ENCODE peak calls at places on chromosomes 6 and 20, in nine cellular contexts. One of them, this sample, is unnamed.

GRCh38 chr20:41969656-41970055 is 351.5 kb upstream of the CHD6 start:
- DNase-seq in transverse colon: no peak
- DNase-seq in RWPE1: no peak
- DNase-seq in brain microvascular endothelial cell: no peak
- DNase-seq in uterus: no peak
- DNase-seq in AG10803: no peak
- DNase-seq in NB4: no peak
- DNase-seq in left lung: no peak
- DNase-seq in A673: no peak
- DNase-seq in this sample: no peak

GRCh38 chr6:139029470-139030210 is 1.1 kb downstream of the ABRACL start:
- DNase-seq in transverse colon: peak
- DNase-seq in RWPE1: peak
- DNase-seq in brain microvascular endothelial cell: peak
- DNase-seq in uterus: peak
- DNase-seq in AG10803: peak
- DNase-seq in NB4: peak
- DNase-seq in left lung: peak
- DNase-seq in A673: peak
- DNase-seq in this sample: no peak

GRCh38 chr6:119896806-119897205 is 547.2 kb upstream of the MAN1A1 start:
- DNase-seq in transverse colon: no peak
- DNase-seq in RWPE1: no peak
- DNase-seq in brain microvascular endothelial cell: no peak
- DNase-seq in uterus: no peak
- DNase-seq in AG10803: no peak
- DNase-seq in NB4: no peak
- DNase-seq in left lung: no peak
- DNase-seq in A673: no peak
- DNase-seq in this sample: no peak

GRCh38 chr20:4726710-4727391 is 5.1 kb downstream of the PRND start:
- DNase-seq in transverse colon: peak
- DNase-seq in RWPE1: peak
- DNase-seq in brain microvascular endothelial cell: peak
- DNase-seq in uterus: no peak
- DNase-seq in AG10803: peak
- DNase-seq in NB4: peak
- DNase-seq in left lung: peak
- DNase-seq in A673: peak
- DNase-seq in this sample: peak

GRCh38 chr6:168388641-168389633 is 52.0 kb upstream of the SMOC2 start:
- DNase-seq in transverse colon: no peak
- DNase-seq in RWPE1: no peak
- DNase-seq in brain microvascular endothelial cell: no peak
- DNase-seq in uterus: no peak
- DNase-seq in AG10803: no peak
- DNase-seq in NB4: no peak
- DNase-seq in left lung: no peak
- DNase-seq in A673: no peak
- DNase-seq in this sample: no peak

GRCh38 chr20:62805365-62805710 is 703 bp downstream of the OGFR start:
- DNase-seq in transverse colon: no peak
- DNase-seq in RWPE1: no peak
- DNase-seq in brain microvascular endothelial cell: no peak
- DNase-seq in uterus: no peak
- DNase-seq in AG10803: no peak
- DNase-seq in NB4: peak
- DNase-seq in left lung: no peak
- DNase-seq in A673: peak
- DNase-seq in this sample: no peak

GRCh38 chr6:81878479-81878878 is 126.0 kb upstream of the TENT5A start:
- DNase-seq in transverse colon: no peak
- DNase-seq in RWPE1: no peak
- DNase-seq in brain microvascular endothelial cell: no peak
- DNase-seq in uterus: no peak
- DNase-seq in AG10803: no peak
- DNase-seq in NB4: no peak
- DNase-seq in left lung: no peak
- DNase-seq in A673: no peak
- DNase-seq in this sample: no peak

GRCh38 chr6:161271343-161272019 is 2.4 kb downstream of the AGPAT4 start:
- DNase-seq in transverse colon: no peak
- DNase-seq in RWPE1: no peak
- DNase-seq in brain microvascular endothelial cell: no peak
- DNase-seq in uterus: no peak
- DNase-seq in AG10803: no peak
- DNase-seq in NB4: peak
- DNase-seq in left lung: no peak
- DNase-seq in A673: no peak
- DNase-seq in this sample: no peak

GRCh38 chr6:113997106-113997505 is 26.2 kb upstream of the HDAC2 start:
- DNase-seq in transverse colon: no peak
- DNase-seq in RWPE1: peak
- DNase-seq in brain microvascular endothelial cell: peak
- DNase-seq in uterus: no peak
- DNase-seq in AG10803: peak
- DNase-seq in NB4: no peak
- DNase-seq in left lung: no peak
- DNase-seq in A673: no peak
- DNase-seq in this sample: peak

GRCh38 chr20:56968386-56969048 is 297.9 kb downstream of the BMP7 start:
- DNase-seq in transverse colon: no peak
- DNase-seq in RWPE1: no peak
- DNase-seq in brain microvascular endothelial cell: no peak
- DNase-seq in uterus: no peak
- DNase-seq in AG10803: no peak
- DNase-seq in NB4: no peak
- DNase-seq in left lung: no peak
- DNase-seq in A673: no peak
- DNase-seq in this sample: no peak

GRCh38 chr20:1087311-1087710 is 31.1 kb upstream of the PSMF1 start:
- DNase-seq in transverse colon: no peak
- DNase-seq in RWPE1: no peak
- DNase-seq in brain microvascular endothelial cell: no peak
- DNase-seq in uterus: no peak
- DNase-seq in AG10803: no peak
- DNase-seq in NB4: no peak
- DNase-seq in left lung: no peak
- DNase-seq in A673: no peak
- DNase-seq in this sample: no peak

GRCh38 chr20:19785173-19785799 is 27.2 kb downstream of the RIN2 start:
- DNase-seq in transverse colon: no peak
- DNase-seq in RWPE1: no peak
- DNase-seq in brain microvascular endothelial cell: no peak
- DNase-seq in uterus: no peak
- DNase-seq in AG10803: peak
- DNase-seq in NB4: no peak
- DNase-seq in left lung: no peak
- DNase-seq in A673: no peak
- DNase-seq in this sample: peak
- TF ChIP-seq CTCF in transverse colon: no peak
- TF ChIP-seq CTCF in RWPE1: peak
- TF ChIP-seq CTCF in brain microvascular endothelial cell: no peak
- TF ChIP-seq CTCF in uterus: no peak
- TF ChIP-seq CTCF in AG10803: peak
- TF ChIP-seq CTCF in NB4: no peak
- TF ChIP-seq CTCF in left lung: no peak
- TF ChIP-seq CTCF in A673: no peak
- TF ChIP-seq CTCF in this sample: no peak

DNA sequence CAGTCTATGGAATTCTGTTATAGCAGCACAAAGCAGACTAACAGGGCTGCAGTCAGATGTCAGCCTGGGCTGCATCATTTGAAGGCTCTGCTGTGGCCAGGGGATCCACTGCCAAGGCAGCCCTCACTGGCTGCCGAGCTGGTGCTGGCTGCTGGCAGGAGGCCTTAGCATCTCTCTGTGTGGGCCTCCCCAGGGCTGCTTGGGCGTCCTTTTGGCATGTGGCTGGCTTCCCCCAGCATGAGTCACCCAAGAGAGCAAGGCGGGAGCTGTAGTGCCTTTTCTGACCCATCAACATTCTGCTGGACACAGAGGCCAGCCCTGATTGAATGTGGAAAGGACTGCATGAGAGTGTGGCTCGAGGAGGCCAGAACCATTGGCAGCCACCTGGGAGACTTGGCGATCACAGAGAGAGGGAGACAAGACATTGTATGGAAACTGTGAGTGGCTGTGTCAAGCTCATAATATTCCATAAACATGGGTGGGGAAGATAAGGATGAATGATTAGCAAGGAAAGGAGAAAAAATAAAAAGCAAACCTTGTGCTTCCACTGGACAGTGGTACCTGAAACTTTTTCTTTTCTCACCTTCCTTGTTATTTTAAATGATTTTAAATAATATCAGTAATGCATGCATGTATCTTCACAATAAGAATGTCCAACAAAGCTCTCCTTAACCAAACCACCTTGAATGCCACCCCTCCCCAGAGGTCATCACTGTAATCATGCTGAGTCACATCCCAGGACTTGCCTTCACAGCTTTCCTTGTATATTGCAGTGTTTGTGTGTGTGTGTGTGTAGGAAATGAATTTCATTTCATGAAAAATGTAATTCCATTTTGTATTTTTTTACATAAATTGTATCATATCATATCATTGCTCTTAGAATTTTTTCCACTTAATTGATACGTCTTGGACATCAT is 55.0 kb upstream of the VSX1 start:
- DNase-seq in transverse colon: peak
- DNase-seq in RWPE1: peak
- DNase-seq in brain microvascular endothelial cell: peak
- DNase-seq in uterus: peak
- DNase-seq in AG10803: peak
- DNase-seq in NB4: no peak
- DNase-seq in left lung: peak
- DNase-seq in A673: no peak
- DNase-seq in this sample: peak
- TF ChIP-seq CTCF in transverse colon: no peak
- TF ChIP-seq CTCF in RWPE1: no peak
- TF ChIP-seq CTCF in brain microvascular endothelial cell: no peak
- TF ChIP-seq CTCF in uterus: no peak
- TF ChIP-seq CTCF in AG10803: no peak
- TF ChIP-seq CTCF in NB4: no peak
- TF ChIP-seq CTCF in left lung: no peak
- TF ChIP-seq CTCF in A673: no peak
- TF ChIP-seq CTCF in this sample: no peak

GRCh38 chr6:93420163-93420806 is 926 bp upstream of the EPHA7 start:
- DNase-seq in transverse colon: no peak
- DNase-seq in RWPE1: no peak
- DNase-seq in brain microvascular endothelial cell: no peak
- DNase-seq in uterus: no peak
- DNase-seq in AG10803: no peak
- DNase-seq in NB4: no peak
- DNase-seq in left lung: no peak
- DNase-seq in A673: peak
- DNase-seq in this sample: no peak

GRCh38 chr6:93418448-93419303 is 683 bp downstream of the EPHA7 start:
- DNase-seq in transverse colon: peak
- DNase-seq in RWPE1: peak
- DNase-seq in brain microvascular endothelial cell: peak
- DNase-seq in uterus: peak
- DNase-seq in AG10803: no peak
- DNase-seq in NB4: no peak
- DNase-seq in left lung: no peak
- DNase-seq in A673: peak
- DNase-seq in this sample: no peak

GRCh38 chr6:93424303-93425064 is 5.1 kb upstream of the EPHA7 start:
- DNase-seq in transverse colon: no peak
- DNase-seq in RWPE1: no peak
- DNase-seq in brain microvascular endothelial cell: no peak
- DNase-seq in uterus: no peak
- DNase-seq in AG10803: no peak
- DNase-seq in NB4: peak
- DNase-seq in left lung: no peak
- DNase-seq in A673: peak
- DNase-seq in this sample: no peak

GRCh38 chr6:93419304-93420162 is at the start of gene EPHA7:
- DNase-seq in transverse colon: peak
- DNase-seq in RWPE1: peak
- DNase-seq in brain microvascular endothelial cell: peak
- DNase-seq in uterus: peak
- DNase-seq in AG10803: peak
- DNase-seq in NB4: peak
- DNase-seq in left lung: peak
- DNase-seq in A673: peak
- DNase-seq in this sample: no peak

GRCh38 chr6:93423542-93423941 is 4.2 kb upstream of the EPHA7 start:
- DNase-seq in transverse colon: peak
- DNase-seq in RWPE1: no peak
- DNase-seq in brain microvascular endothelial cell: peak
- DNase-seq in uterus: peak
- DNase-seq in AG10803: no peak
- DNase-seq in NB4: peak
- DNase-seq in left lung: no peak
- DNase-seq in A673: peak
- DNase-seq in this sample: no peak
- TF ChIP-seq CTCF in transverse colon: peak
- TF ChIP-seq CTCF in RWPE1: peak
- TF ChIP-seq CTCF in brain microvascular endothelial cell: peak
- TF ChIP-seq CTCF in uterus: no peak
- TF ChIP-seq CTCF in AG10803: peak
- TF ChIP-seq CTCF in NB4: peak
- TF ChIP-seq CTCF in left lung: no peak
- TF ChIP-seq CTCF in A673: peak
- TF ChIP-seq CTCF in this sample: peak

DNA sequence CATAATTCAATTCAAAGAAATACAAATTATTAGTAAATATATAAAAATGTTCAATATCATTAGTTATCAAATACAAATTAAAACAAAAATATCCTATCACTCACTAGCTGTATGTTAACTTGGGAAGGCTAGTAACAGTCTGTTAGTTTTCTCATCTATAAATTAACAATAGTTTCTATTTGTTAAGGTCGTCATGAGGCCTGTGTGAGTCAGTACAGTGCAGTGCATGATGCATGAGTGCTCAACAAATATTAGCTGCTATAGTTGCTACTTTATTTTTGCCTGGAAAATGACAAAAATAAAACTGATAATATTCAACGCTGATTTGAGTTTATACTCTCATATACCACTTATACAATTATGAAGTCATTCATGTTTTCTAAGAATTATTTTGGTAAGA is 401.6 kb upstream of the RUNX2 start:
- DNase-seq in transverse colon: no peak
- DNase-seq in RWPE1: peak
- DNase-seq in brain microvascular endothelial cell: peak
- DNase-seq in uterus: no peak
- DNase-seq in AG10803: no peak
- DNase-seq in NB4: no peak
- DNase-seq in left lung: no peak
- DNase-seq in A673: no peak
- DNase-seq in this sample: no peak
- TF ChIP-seq CTCF in transverse colon: no peak
- TF ChIP-seq CTCF in RWPE1: no peak
- TF ChIP-seq CTCF in brain microvascular endothelial cell: no peak
- TF ChIP-seq CTCF in uterus: no peak
- TF ChIP-seq CTCF in AG10803: no peak
- TF ChIP-seq CTCF in NB4: no peak
- TF ChIP-seq CTCF in left lung: no peak
- TF ChIP-seq CTCF in A673: no peak
- TF ChIP-seq CTCF in this sample: no peak

DNA sequence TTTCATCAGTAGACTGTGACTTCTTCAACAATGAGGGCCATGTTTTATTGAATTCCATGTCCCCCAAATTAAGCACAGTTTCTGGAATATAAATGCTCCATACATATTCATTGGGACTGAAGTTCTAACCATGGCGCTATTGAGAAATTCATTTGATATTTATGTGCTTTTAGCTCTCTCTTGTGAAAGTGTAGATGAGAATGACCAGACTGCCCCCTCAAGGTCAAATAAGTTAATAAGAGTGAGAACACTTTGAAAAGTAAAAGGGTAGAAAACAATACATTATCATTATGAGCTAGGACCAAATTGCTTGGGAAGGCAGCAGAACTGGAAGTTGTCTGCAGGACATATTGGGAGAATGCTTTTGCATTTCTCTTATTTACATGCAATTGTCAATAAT is 597.9 kb downstream of the EPM2A start:
- DNase-seq in transverse colon: no peak
- DNase-seq in RWPE1: no peak
- DNase-seq in brain microvascular endothelial cell: peak
- DNase-seq in uterus: no peak
- DNase-seq in AG10803: peak
- DNase-seq in NB4: peak
- DNase-seq in left lung: no peak
- DNase-seq in A673: peak
- DNase-seq in this sample: no peak
- TF ChIP-seq CTCF in transverse colon: no peak
- TF ChIP-seq CTCF in RWPE1: no peak
- TF ChIP-seq CTCF in brain microvascular endothelial cell: no peak
- TF ChIP-seq CTCF in uterus: no peak
- TF ChIP-seq CTCF in AG10803: peak
- TF ChIP-seq CTCF in NB4: no peak
- TF ChIP-seq CTCF in left lung: no peak
- TF ChIP-seq CTCF in A673: peak
- TF ChIP-seq CTCF in this sample: no peak

This sample was measured in AG04449.